ENCODE peak calls at places on chromosome 4, in six cellular contexts. Y, H, E, T, X and W are unnamed samples.
A peak's percentile ranks its signal among the peaks of the same experiment; 100 is the strongest.

GRCh38 chr4:42995343-42995944 is 102.9 kb downstream of the GRXCR1 start:
- DNase-seq in T (no peak), E (peak; percentile 22), Y (peak; percentile 44), X (no peak), H (no peak), W (peak; percentile 2)

GRCh38 chr4:16026155-16026761 is 57.6 kb downstream of the PROM1 start:
- DNase-seq in X (no peak), Y (no peak), E (peak; percentile 61), H (no peak), T (peak; percentile 25), W (peak; percentile 35)

GRCh38 chr4:116358633-116359222 is 726.6 kb downstream of the TRAM1L1 start:
- DNase-seq in E (peak; percentile 43), T (peak; percentile 17), X (peak; percentile 84), Y (peak; percentile 18), H (no peak), W (peak; percentile 46)

GRCh38 chr4:172147702-172148101 is 334.5 kb downstream of the GALNTL6 start:
- DNase-seq in E (no peak), X (no peak), Y (peak; percentile 34), H (no peak), T (no peak), W (no peak)

GRCh38 chr4:2071912-2072867 is 13.1 kb downstream of the NAT8L start:
- DNase-seq in Y (no peak), E (no peak), X (peak; percentile 64), H (peak; percentile 58), T (no peak), W (no peak)

GRCh38 chr4:127852661-127853060 is 28.0 kb upstream of the PLK4 start:
- DNase-seq in X (no peak), Y (no peak), H (no peak), T (no peak), E (no peak), W (no peak)

GRCh38 chr4:52622564-52622963 is 36.5 kb downstream of the USP46 start:
- DNase-seq in Y (no peak), H (no peak), E (no peak), T (no peak), X (no peak), W (no peak)

GRCh38 chr4:71186566-71187398 is 152.0 kb upstream of the SLC4A4 start:
- DNase-seq in E (peak; percentile 53), T (no peak), Y (no peak), X (peak; percentile 69), H (peak; percentile 84), W (no peak)

GRCh38 chr4:130747842-130748241 is 1651.9 kb downstream of the C4orf33 start:
- DNase-seq in E (no peak), X (no peak), Y (no peak), T (no peak), H (no peak), W (no peak)

GRCh38 chr4:4182835-4183568 is 43.7 kb downstream of the OTOP1 start:
- DNase-seq in T (no peak), Y (no peak), H (no peak), X (peak; percentile 28), E (no peak), W (no peak)

GRCh38 chr4:113790478-113790877 is 28.9 kb upstream of the CAMK2D start:
- DNase-seq in X (no peak), E (no peak), H (no peak), Y (no peak), T (no peak), W (no peak)

GRCh38 chr4:183747931-183748664 is 89.0 kb downstream of the TRAPPC11 start:
- DNase-seq in H (no peak), E (peak; percentile 8), Y (peak; percentile 28), X (peak; percentile 39), T (no peak), W (no peak)

GRCh38 chr4:128596115-128596514 is 213.4 kb upstream of the JADE1 start:
- DNase-seq in E (no peak), X (peak; percentile 61), T (no peak), Y (no peak), H (no peak), W (no peak)

GRCh38 chr4:184064877-184065276 is 152.8 kb downstream of the ENPP6 start:
- DNase-seq in E (no peak), Y (no peak), X (peak; percentile 64), T (no peak), H (no peak), W (no peak)

GRCh38 chr4:110830461-110830860 is 207.6 kb upstream of the PITX2 start:
- DNase-seq in T (no peak), H (no peak), X (no peak), E (no peak), Y (no peak), W (no peak)

GRCh38 chr4:140359571-140360427 is 13.6 kb upstream of the SCOC start:
- DNase-seq in Y (peak; percentile 40), X (peak; percentile 87), T (peak; percentile 14), E (peak; percentile 81), H (peak; percentile 81), W (peak; percentile 51)

GRCh38 chr4:54234497-54235205 is 5.6 kb downstream of the PDGFRA start:
- DNase-seq in T (no peak), X (no peak), Y (no peak), E (no peak), H (no peak), W (no peak)

GRCh38 chr4:54232151-54232688 is 3.1 kb downstream of the PDGFRA start:
- DNase-seq in T (no peak), X (no peak), H (no peak), Y (no peak), E (no peak), W (no peak)

GRCh38 chr4:54231419-54232150 is 2.5 kb downstream of the PDGFRA start:
- DNase-seq in T (no peak), X (no peak), E (peak; percentile 66), H (no peak), Y (no peak), W (no peak)

GRCh38 chr4:54233697-54234496 is 4.8 kb downstream of the PDGFRA start:
- DNase-seq in X (peak; percentile 81), H (peak; percentile 92), Y (peak; percentile 41), E (peak; percentile 82), T (no peak), W (peak; percentile 36)

GRCh38 chr4:54233128-54233696 is 4.1 kb downstream of the PDGFRA start:
- DNase-seq in E (peak; percentile 85), Y (peak; percentile 60), T (no peak), H (peak; percentile 94), X (peak; percentile 84), W (peak; percentile 24)
- H3K4me3 ChIP-seq in E (peak overlapping the region; percentile 89), Y (peak overlapping the region; percentile 53), T (peak overlapping the region; percentile 81), H (peak overlapping the region; percentile 56), X (no peak overlapping the region), W (peak overlapping the region; percentile 43)

GRCh38 chr4:32686123-32686522 is 1966.0 kb downstream of the PCDH7 start:
- DNase-seq in H (no peak), Y (no peak), X (no peak), E (no peak), T (no peak), W (no peak)
- TF ChIP-seq CTCF in H (no peak), Y (no peak), X (no peak), E (no peak), T (no peak), W (no peak)

DNA sequence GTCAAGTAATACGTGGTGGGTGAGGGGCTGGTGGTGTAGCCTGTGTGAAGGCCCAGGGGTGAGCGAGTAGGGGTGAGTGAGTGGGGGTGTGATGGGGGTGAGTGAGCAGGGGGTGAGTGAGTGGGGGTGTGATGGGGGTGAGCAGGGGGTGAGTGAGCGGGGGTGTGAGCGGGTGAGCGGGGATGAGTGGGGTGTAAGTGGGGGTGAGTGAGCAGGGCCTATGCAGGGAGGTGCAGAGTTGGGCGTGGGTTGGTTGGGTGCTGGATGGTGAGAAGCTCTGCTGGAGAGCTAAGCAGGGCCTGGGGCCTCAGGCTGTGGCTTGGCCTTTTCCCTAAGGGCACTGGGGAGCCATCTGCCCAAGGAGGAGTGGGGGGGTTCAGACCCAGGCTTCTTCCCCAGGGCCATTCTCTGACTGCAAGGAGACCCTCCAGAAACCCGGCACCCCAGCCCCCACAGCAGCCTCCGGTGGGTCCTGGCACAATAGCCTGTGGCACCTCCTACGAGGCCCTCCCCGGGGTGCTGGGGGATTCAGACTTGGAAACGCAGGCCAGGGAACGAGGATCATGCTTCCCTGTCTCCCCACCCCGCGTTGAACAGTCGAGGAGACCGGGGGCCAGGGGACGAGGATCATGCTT is 30.4 kb downstream of the SH3TC1 start:
- DNase-seq in T (no peak), H (no peak), E (no peak), X (no peak), Y (no peak), W (no peak)
- H3K4me3 ChIP-seq in T (no peak overlapping the region), H (no peak overlapping the region), E (no peak overlapping the region), X (no peak overlapping the region), Y (no peak overlapping the region), W (no peak overlapping the region)

DNA sequence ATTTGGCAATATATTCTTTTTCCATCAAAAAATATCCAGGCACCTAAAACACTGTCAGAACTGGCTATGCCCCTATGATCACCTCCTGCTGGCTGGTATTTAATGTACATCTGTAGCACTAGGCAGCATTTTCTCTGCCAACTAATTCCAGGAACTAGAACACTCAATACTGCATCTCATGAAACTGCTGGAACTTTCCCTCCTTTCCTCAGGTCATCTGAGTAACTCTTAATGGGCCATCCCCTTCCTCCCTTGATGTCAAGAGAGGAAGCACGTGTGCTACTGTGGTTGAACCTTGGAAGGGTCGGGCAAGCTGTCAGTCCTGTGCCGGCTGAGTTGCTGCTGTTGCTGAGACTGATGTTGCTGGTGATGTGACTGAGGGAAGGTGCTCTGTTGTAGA is 39.4 kb downstream of the TMEM165 start:
- DNase-seq in H (no peak), X (no peak), T (no peak), Y (no peak), E (peak; percentile 48), W (no peak)
- TF ChIP-seq CTCF in H (no peak), X (peak; percentile 27), T (peak; percentile 45), Y (peak; percentile 40), E (peak; percentile 49), W (peak; percentile 26)

DNA sequence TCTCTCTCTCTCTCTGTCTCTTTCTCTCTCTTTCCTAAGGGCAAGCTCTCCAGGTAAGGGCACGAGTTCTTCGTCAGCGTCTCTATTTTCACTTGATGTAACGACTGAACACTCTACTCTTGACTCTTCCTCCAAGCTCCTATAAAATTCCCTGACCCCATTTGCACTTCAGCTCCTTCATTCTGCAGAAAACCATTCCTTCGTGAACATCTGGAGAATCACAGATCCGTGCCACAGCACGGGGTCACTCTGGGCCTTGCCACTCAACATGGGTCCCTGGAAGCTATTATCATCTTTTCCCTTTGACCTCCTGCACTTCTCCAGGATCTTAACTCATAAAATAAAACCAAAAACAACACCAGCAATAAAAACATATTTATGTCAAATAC is 112.0 kb upstream of the LNX1 start:
- DNase-seq in T (no peak), X (no peak), H (no peak), E (no peak), Y (no peak), W (no peak)
- H3K4me3 ChIP-seq in T (no peak overlapping the region), X (no peak overlapping the region), H (no peak overlapping the region), E (no peak overlapping the region), Y (no peak overlapping the region), W (no peak overlapping the region)

DNA sequence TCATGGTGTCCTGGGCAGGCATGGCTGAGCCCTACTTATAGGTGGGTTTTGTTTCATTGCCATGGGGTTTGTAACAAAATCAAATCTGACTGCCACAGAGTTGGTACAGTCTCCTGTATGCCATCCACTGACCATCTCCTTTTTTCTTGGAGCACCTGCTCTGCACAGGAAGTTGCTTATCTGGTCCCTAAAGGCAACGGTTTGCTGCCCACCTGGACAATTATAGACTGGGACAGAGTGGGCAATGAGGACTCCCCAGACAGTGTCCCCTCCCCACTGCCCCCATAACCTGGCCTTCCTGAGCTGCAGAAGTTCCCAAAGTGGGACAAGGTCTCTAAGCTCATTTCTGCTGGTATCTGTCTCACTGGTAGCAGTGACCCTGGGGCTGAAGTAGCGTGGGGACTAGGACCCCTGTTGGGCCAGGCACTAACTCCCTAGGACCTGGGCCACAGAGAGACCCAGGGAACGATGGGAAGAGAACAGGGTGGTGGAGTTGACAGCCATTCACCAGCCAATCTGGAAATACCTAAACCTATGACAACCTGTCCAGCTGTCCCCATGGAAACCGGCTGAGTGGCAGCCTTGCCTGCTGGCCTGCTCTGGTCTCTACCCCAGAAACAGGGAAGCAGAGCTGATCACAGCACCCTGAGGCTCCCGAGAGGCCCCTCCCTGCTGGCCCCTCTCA is 64.7 kb downstream of the WFS1 start:
- DNase-seq in X (no peak), T (no peak), H (no peak), E (no peak), Y (no peak), W (no peak)
- TF ChIP-seq CTCF in X (no peak), T (no peak), H (no peak), E (no peak), Y (no peak), W (no peak)